ENCODE peak calls at places on chromosomes 1 and 21, in eight cellular contexts. M is choroid plexus epithelial cell, E is brain microvascular endothelial cell, A is upper lobe of right lung, W is body of pancreas, C is psoas muscle, S is spleen, Q is heart right ventricle. O is an unnamed sample.

GRCh38 chr1:152442291-152442690 is 28.2 kb upstream of the CRNN start:
- DNase-seq in E (no peak), C (no peak), W (no peak), A (no peak), M (no peak), Q (peak), S (no peak), O (no peak)

GRCh38 chr1:77900687-77901293 is 12.4 kb downstream of the NEXN start:
- DNase-seq in Q (no peak), C (no peak), W (peak), A (no peak), S (no peak), M (peak), E (peak), O (peak)

GRCh38 chr1:34851431-34852105 is 8.0 kb downstream of the SMIM12 start:
- DNase-seq in C (no peak), Q (peak), E (peak), M (peak), A (no peak), W (peak), S (no peak), O (no peak)

GRCh38 chr21:22791986-22792560 is 1793.9 kb downstream of the NCAM2 start:
- DNase-seq in C (no peak), E (peak), W (peak), A (no peak), Q (no peak), M (peak), S (no peak), O (peak)

GRCh38 chr21:25639167-25639921 is at the start of gene JAM2:
- DNase-seq in C (peak), Q (peak), M (peak), A (peak), W (peak), E (no peak), S (peak), O (no peak)

GRCh38 chr1:229862017-229862774 is 204.8 kb upstream of the GALNT2 start:
- DNase-seq in C (no peak), E (no peak), Q (no peak), A (no peak), W (no peak), M (peak), S (no peak), O (no peak)

GRCh38 chr1:232950197-232950918 is at the start of gene NTPCR:
- DNase-seq in S (peak), C (peak), A (peak), E (peak), Q (peak), W (peak), M (peak), O (peak)

GRCh38 chr1:183699643-183700160 is 46.6 kb upstream of the APOBEC4 start:
- DNase-seq in W (peak), A (no peak), Q (no peak), M (peak), E (peak), S (no peak), C (no peak), O (no peak)

GRCh38 chr21:37483776-37484175 is 117.2 kb downstream of the DYRK1A start:
- DNase-seq in M (no peak), C (no peak), W (no peak), E (no peak), S (no peak), Q (no peak), A (no peak), O (no peak)

GRCh38 chr21:16587141-16587570 is 857.4 kb downstream of the USP25 start:
- DNase-seq in A (peak), M (peak), C (peak), Q (peak), S (no peak), W (peak), E (peak), O (peak)

GRCh38 chr1:185483647-185484450 is 166.8 kb upstream of the IVNS1ABP start:
- DNase-seq in E (peak), S (no peak), A (no peak), Q (no peak), M (peak), C (no peak), W (no peak), O (peak)

GRCh38 chr1:119784127-119784781 is 15.5 kb upstream of the HMGCS2 start:
- DNase-seq in W (peak), C (peak), Q (no peak), A (peak), E (no peak), M (no peak), S (no peak), O (peak)

GRCh38 chr1:116324411-116324810 is 48.6 kb upstream of the ATP1A1 start:
- DNase-seq in A (no peak), S (no peak), M (no peak), C (no peak), E (no peak), W (peak), Q (no peak), O (no peak)

GRCh38 chr1:230858918-230859819 is 9.2 kb downstream of the C1orf198 start:
- DNase-seq in Q (peak), W (no peak), C (no peak), M (peak), S (no peak), A (no peak), E (peak), O (peak)

GRCh38 chr1:212067790-212068189 is 32.2 kb downstream of the DTL start:
- DNase-seq in S (no peak), A (no peak), C (no peak), M (no peak), Q (peak), E (no peak), W (no peak), O (no peak)

GRCh38 chr1:91894036-91894761 is 8.2 kb upstream of the TGFBR3 start:
- DNase-seq in S (no peak), M (peak), E (no peak), W (no peak), A (no peak), Q (no peak), C (no peak), O (peak)

GRCh38 chr1:150182233-150182632 is 32.5 kb downstream of the PLEKHO1 start:
- DNase-seq in A (no peak), E (no peak), Q (no peak), M (no peak), W (no peak), S (no peak), C (no peak), O (no peak)

GRCh38 chr1:208234721-208235120 is 9.5 kb downstream of the PLXNA2 start:
- DNase-seq in C (no peak), Q (no peak), S (no peak), A (no peak), E (no peak), W (peak), M (no peak), O (no peak)

GRCh38 chr1:19203440-19203839 is 6.6 kb downstream of the UBR4 start:
- DNase-seq in A (no peak), S (no peak), C (no peak), E (peak), Q (peak), M (peak), W (peak), O (peak)

GRCh38 chr1:33300673-33301072 is 20.2 kb downstream of the A3GALT2 start:
- DNase-seq in E (no peak), C (peak), Q (no peak), W (peak), M (peak), S (peak), A (peak), O (peak)

GRCh38 chr1:33299461-33300155 is 21.3 kb downstream of the A3GALT2 start:
- DNase-seq in Q (no peak), M (no peak), W (peak), S (peak), E (no peak), C (peak), A (peak), O (no peak)

GRCh38 chr1:33297911-33298622 is 22.8 kb downstream of the A3GALT2 start:
- DNase-seq in C (no peak), E (no peak), Q (no peak), S (peak), A (peak), W (peak), M (no peak), O (no peak)

GRCh38 chr1:33296824-33297223 is 24.1 kb downstream of the A3GALT2 start:
- DNase-seq in M (no peak), C (no peak), A (peak), S (peak), Q (no peak), E (no peak), W (peak), O (no peak)

GRCh38 chr1:33298623-33299277 is 22.1 kb downstream of the A3GALT2 start:
- DNase-seq in W (peak), A (peak), E (peak), S (peak), Q (peak), C (peak), M (peak), O (peak)
- TF ChIP-seq CTCF in W (peak), A (peak), E (peak), S (peak), Q (peak), C (peak), M (peak), O (peak)

DNA sequence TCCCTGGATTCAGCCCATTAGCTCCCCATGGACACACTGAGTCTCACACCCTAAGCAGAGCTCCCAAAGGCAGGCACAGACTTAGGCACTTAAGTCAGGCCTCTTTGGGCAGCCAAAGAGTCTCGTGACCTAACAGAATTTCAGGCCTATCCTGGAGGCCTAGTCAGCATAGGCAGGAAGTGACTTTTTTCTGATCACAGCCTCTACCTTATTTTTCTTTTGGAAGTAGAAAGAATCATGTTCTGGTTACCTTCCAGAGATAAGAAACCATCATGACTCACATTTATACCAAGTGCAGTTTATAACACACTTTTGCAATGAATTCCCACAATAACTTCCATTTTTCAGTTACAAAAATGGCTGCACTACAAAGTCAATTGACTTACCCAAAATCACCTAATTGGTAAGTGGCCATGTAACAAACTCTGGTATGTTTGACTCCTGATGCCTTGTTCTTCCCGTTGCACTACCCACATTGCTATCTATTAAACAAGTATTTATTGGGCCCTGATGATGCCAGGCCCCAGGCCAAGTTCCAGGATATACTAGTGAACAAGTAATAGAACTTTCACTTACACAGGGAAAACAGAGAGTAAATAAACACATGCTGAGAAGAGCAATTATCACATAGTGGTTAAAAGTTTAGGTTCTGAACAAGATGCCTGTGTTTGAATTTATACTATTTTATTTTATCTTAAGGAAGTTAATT is 74.3 kb downstream of the SH3GLB1 start:
- DNase-seq in S (no peak), Q (no peak), C (no peak), E (no peak), M (peak), W (no peak), A (no peak), O (peak)
- TF ChIP-seq CTCF in S (no peak), Q (no peak), C (no peak), E (no peak), M (no peak), W (no peak), A (no peak), O (no peak)

DNA sequence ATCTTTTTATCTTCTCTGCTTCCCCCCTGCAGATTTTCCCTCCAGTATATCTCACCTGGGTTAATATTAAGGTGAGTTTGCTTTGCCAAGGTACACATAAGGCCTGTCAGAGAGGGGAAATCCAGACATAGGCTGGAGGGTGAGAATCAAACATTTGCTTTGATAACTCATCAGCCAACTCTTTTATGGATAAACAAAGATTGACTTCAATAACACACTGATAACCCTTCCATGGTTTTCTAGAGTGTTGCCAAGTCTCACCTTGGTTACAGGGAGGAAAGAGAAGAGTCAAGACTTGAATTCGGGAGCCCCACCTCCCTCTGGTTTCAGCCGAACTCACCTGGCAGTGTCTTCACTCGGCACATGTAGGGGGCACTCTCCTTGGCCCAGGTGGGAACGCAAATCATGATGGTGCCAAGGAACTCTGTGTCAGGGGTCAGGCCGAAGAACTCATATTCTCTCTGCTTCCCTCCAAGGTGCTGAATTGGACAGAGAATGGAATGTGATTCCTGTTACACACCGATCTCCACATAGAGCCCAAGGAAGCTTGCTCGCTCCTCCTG is 15.1 kb downstream of the IL22RA1 start:
- DNase-seq in S (no peak), E (no peak), Q (no peak), W (peak), M (no peak), A (peak), C (no peak), O (no peak)
- TF ChIP-seq CTCF in S (no peak), E (no peak), Q (no peak), W (no peak), M (no peak), A (no peak), C (no peak), O (no peak)

GRCh38 chr1:1678581-1679380 is 13.8 kb downstream of the SLC35E2B start:
- DNase-seq in E (no peak), S (peak), W (peak), A (peak), Q (no peak), C (peak), M (no peak), O (peak)
- TF ChIP-seq CTCF in E (peak), S (peak), W (peak), A (no peak), Q (peak), C (no peak), M (peak), O (peak)

GRCh38 chr1:37562984-37563383 is 6.2 kb downstream of the DNALI1 start:
- DNase-seq in E (no peak), W (no peak), S (no peak), M (no peak), C (no peak), A (no peak), Q (no peak), O (no peak)

GRCh38 chr1:37559080-37559479 is 2.3 kb downstream of the DNALI1 start:
- DNase-seq in S (no peak), A (no peak), Q (no peak), E (no peak), M (no peak), W (no peak), C (no peak), O (no peak)

GRCh38 chr1:37558411-37558810 is 1.7 kb downstream of the DNALI1 start:
- DNase-seq in W (no peak), S (no peak), E (no peak), Q (no peak), A (no peak), M (no peak), C (no peak), O (no peak)

GRCh38 chr1:37561096-37561793 is 4.5 kb downstream of the DNALI1 start:
- DNase-seq in A (no peak), S (no peak), C (no peak), M (no peak), Q (no peak), E (no peak), W (no peak), O (no peak)

GRCh38 chr1:37561794-37562132 is 5.0 kb downstream of the DNALI1 start:
- DNase-seq in Q (no peak), E (peak), W (no peak), M (peak), A (no peak), C (no peak), S (no peak), O (peak)
- TF ChIP-seq CTCF in Q (no peak), E (peak), W (peak), M (peak), A (peak), C (no peak), S (peak), O (peak)

GRCh38 chr1:167790117-167790516 is 68.3 kb downstream of the MPZL1 start:
- DNase-seq in S (no peak), C (peak), M (no peak), Q (no peak), A (no peak), E (no peak), W (no peak), O (no peak)

GRCh38 chr1:167795810-167796740 is 74.3 kb downstream of the MPZL1 start:
- DNase-seq in C (peak), S (no peak), Q (peak), W (no peak), A (no peak), E (no peak), M (peak), O (peak)

GRCh38 chr1:167791281-167792209 is 69.8 kb downstream of the MPZL1 start:
- DNase-seq in E (peak), W (peak), M (peak), S (no peak), A (no peak), C (peak), Q (peak), O (peak)

GRCh38 chr1:167797005-167797404 is 75.2 kb downstream of the MPZL1 start:
- DNase-seq in E (peak), A (peak), S (no peak), C (peak), M (peak), W (peak), Q (peak), O (peak)

DNA sequence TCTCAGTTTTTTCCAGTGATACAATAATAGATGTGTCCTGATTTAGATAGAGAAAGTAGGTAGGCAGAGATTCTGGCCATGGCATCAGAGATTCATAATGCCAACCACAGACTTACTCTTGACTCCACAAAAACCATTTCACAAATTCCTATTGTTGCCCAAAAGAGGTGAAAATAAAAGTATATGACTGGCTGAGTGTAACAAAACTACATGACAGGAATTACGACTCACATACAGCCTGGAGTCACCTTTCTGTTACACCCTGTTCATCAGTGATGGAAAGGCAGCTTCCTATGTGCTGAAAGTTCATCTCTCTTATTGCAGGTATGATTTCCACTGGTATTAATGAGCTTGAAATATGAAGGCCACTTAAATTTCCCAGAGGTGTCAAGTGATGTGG is 72.3 kb downstream of the MPZL1 start:
- DNase-seq in S (no peak), E (no peak), C (no peak), A (no peak), Q (no peak), M (no peak), W (no peak), O (no peak)
- TF ChIP-seq CTCF in S (no peak), E (no peak), C (no peak), A (no peak), Q (no peak), M (no peak), W (no peak), O (no peak)

DNA sequence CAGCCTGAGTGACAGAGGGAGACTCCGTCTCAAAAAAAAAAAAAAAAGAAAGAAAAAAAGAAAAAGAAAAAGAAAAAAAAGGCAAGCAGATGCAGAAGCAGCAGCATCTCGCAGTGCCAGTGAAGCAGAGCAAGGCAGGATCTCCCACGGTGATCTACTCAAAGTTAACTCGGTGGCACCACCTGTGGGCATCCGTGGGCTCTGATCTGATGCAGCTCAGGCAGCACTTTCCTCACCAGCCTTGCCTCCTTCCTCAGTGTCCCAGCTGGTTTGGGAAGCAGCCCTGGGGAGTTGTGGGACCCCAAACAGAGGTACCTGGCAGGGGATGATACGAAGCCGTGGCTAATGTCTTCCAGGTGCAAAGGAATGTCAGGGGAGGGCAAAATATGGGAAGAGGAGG is 104.3 kb upstream of the KRTAP19-8 start:
- DNase-seq in M (no peak), W (no peak), C (no peak), S (no peak), E (no peak), A (no peak), Q (no peak), O (no peak)
- TF ChIP-seq CTCF in M (no peak), W (no peak), C (no peak), S (no peak), E (peak), A (no peak), Q (no peak), O (no peak)